ENCODE peak calls at places on chromosomes 11 and 22, in eight cellular contexts. H is stimulated activated naive CD8-positive, alpha-beta T cell treated with anti-CD3 and anti-CD28 coated beads, Interleukin-15, Interleukin-2, amounts not matched to agents 100 U/mL and 50 U/mL, for 24 hours; Z is Panc1; F is Right ventricle myocardium inferior; L is heart left ventricle; V is foreskin keratinocyte; Q is left lung; W is upper lobe of right lung. K is an unnamed sample.
A peak's percentile ranks its signal among the peaks of the same experiment; 100 is the strongest.

GRCh38 chr22:24521791-24522245 is 26.7 kb downstream of the UPB1 start:
- ATAC-seq in H (peak; percentile 63), Z (peak; percentile 92), F (peak; percentile 41), L (peak; percentile 61), V (peak; percentile 94), Q (peak; percentile 96), W (peak; percentile 94), K (no peak)

GRCh38 chr22:20036119-20036518 is 15.2 kb downstream of the TANGO2 start:
- ATAC-seq in H (no peak), Z (no peak), F (no peak), L (no peak), V (no peak), Q (no peak), W (no peak), K (no peak)

GRCh38 chr22:28346308-28346707 is 333.3 kb downstream of the TTC28 start:
- ATAC-seq in H (no peak), Z (no peak), F (peak; percentile 72), L (peak; percentile 66), V (no peak), Q (no peak), W (no peak), K (no peak)

GRCh38 chr11:118217575-118217974 is 7.2 kb downstream of the JAML start:
- ATAC-seq in H (peak; percentile 58), Z (no peak), F (no peak), L (no peak), V (no peak), Q (no peak), W (peak; percentile 16), K (no peak)

GRCh38 chr11:9385288-9385902 is 943 bp downstream of the IPO7 start:
- ATAC-seq in H (peak; percentile 4), Z (peak; percentile 56), F (peak; percentile 48), L (peak; percentile 52), V (peak; percentile 53), Q (peak; percentile 74), W (peak; percentile 78), K (no peak)

GRCh38 chr11:61552108-61552635 is 28.7 kb downstream of the SYT7 start:
- ATAC-seq in H (no peak), Z (no peak), F (peak; percentile 69), L (peak; percentile 84), V (no peak), Q (peak; percentile 44), W (peak; percentile 25), K (no peak)

GRCh38 chr11:123135863-123136446 is 59.1 kb downstream of the CLMP start:
- ATAC-seq in H (no peak), Z (no peak), F (peak; percentile 55), L (no peak), V (no peak), Q (no peak), W (no peak), K (no peak)

GRCh38 chr11:76810151-76810853 is 27.1 kb downstream of the TSKU start:
- ATAC-seq in H (peak; percentile 41), Z (no peak), F (no peak), L (peak; percentile 59), V (peak; percentile 20), Q (peak; percentile 63), W (peak; percentile 65), K (no peak)

GRCh38 chr11:44162004-44162403 is 66.5 kb downstream of the EXT2 start:
- ATAC-seq in H (no peak), Z (no peak), F (no peak), L (no peak), V (no peak), Q (no peak), W (no peak), K (no peak)